ENCODE peak calls at places on chromosomes 1 and 21, in eight cellular contexts. J is activated naive CD4-positive, alpha-beta T cell treated with anti-CD3 and anti-CD28 coated beads, Interleukin-2, amount 50 U/mL, for 72 hours; O is activated CD4-positive, CD25-positive, alpha-beta regulatory T cell treated with anti-CD3 and anti-CD28 coated beads, Interleukin-2, amount 50 U/mL, for 24 hours; K is stimulated activated effector memory CD8-positive, alpha-beta T cell treated with anti-CD3 and anti-CD28 coated beads, Interleukin-12 subunit alpha, Interleukin-12 subunit beta, amount 100 ng/mL, for 72 hours; W is natural killer cell; R is aorta; B is left colon; V is GM23338. T is an unnamed sample.

GRCh38 chr1:64955093-64956066 is 11.0 kb downstream of the JAK1 start:
- ATAC-seq in J (no peak), W (no peak), O (no peak), B (peak; percentile 51), K (no peak), V (peak; percentile 86), R (no peak), T (no peak)

GRCh38 chr21:41387042-41387819 is 25.4 kb downstream of the MX2 start:
- ATAC-seq in W (no peak), K (no peak), V (no peak), J (no peak), R (peak; percentile 69), O (no peak), B (no peak), T (peak; percentile 43)

GRCh38 chr1:247118946-247119446 is 14.8 kb upstream of the ZNF669 start:
- ATAC-seq in B (peak; percentile 52), V (peak; percentile 97), W (no peak), O (no peak), K (peak; percentile 58), R (peak; percentile 52), J (peak; percentile 59), T (no peak)

GRCh38 chr1:241456743-241457142 is 62.8 kb downstream of the FH start:
- ATAC-seq in R (no peak), V (no peak), B (no peak), J (no peak), W (no peak), O (no peak), K (no peak), T (no peak)

GRCh38 chr1:64543831-64544230 is 73.9 kb downstream of the CACHD1 start:
- ATAC-seq in R (no peak), J (peak; percentile 6), O (no peak), V (no peak), B (no peak), W (no peak), K (no peak), T (peak; percentile 42)

GRCh38 chr1:9732123-9732971 is 80.8 kb downstream of the PIK3CD start:
- ATAC-seq in O (no peak), B (no peak), K (no peak), V (no peak), J (no peak), W (no peak), R (no peak), T (no peak)

GRCh38 chr21:34693192-34693810 is 24.5 kb downstream of the CLIC6 start:
- ATAC-seq in B (peak; percentile 38), R (peak; percentile 66), W (no peak), V (peak; percentile 67), J (peak; percentile 62), K (no peak), O (no peak), T (no peak)

GRCh38 chr1:179137623-179138235 is 55.9 kb downstream of the TOR3A start:
- ATAC-seq in W (no peak), O (no peak), R (peak; percentile 60), B (no peak), K (no peak), V (no peak), J (no peak), T (peak; percentile 66)

GRCh38 chr1:87918398-87918797 is 589.7 kb downstream of the LMO4 start:
- ATAC-seq in J (no peak), O (no peak), B (no peak), W (no peak), V (no peak), K (no peak), R (peak; percentile 90), T (no peak)

GRCh38 chr1:185598326-185598725 is 135.9 kb upstream of the HMCN1 start:
- ATAC-seq in V (no peak), B (no peak), R (no peak), J (no peak), O (no peak), K (no peak), W (no peak), T (no peak)

GRCh38 chr1:154895779-154896178 is 25.7 kb upstream of the KCNN3 start:
- ATAC-seq in R (no peak), V (no peak), J (no peak), K (no peak), W (no peak), O (no peak), B (no peak), T (no peak)

GRCh38 chr1:45913183-45913924 is 109.9 kb downstream of the MAST2 start:
- ATAC-seq in B (peak; percentile 86), O (no peak), V (peak; percentile 58), W (peak; percentile 43), K (peak; percentile 86), R (peak; percentile 82), J (peak; percentile 51), T (peak; percentile 97)

GRCh38 chr1:63683759-63684158 is 90.1 kb upstream of the ROR1 start:
- ATAC-seq in K (no peak), O (no peak), J (no peak), R (no peak), W (no peak), V (no peak), B (no peak), T (no peak)

GRCh38 chr1:44994306-44994898 is 8.0 kb upstream of the EIF2B3 start:
- ATAC-seq in B (no peak), W (no peak), O (no peak), V (no peak), J (no peak), K (no peak), R (no peak), T (no peak)

GRCh38 chr1:171738921-171739320 is 2.9 kb downstream of the VAMP4 start:
- ATAC-seq in V (no peak), O (no peak), K (no peak), W (no peak), R (no peak), J (no peak), B (no peak), T (no peak)

T was measured in gastroesophageal sphincter.